ENCODE peak calls at places on chromosomes 7 and 10, in six cellular contexts. One of them, this sample, is unnamed.

GRCh38 chr10:101308051-101308450 is 45.9 kb upstream of the BTRC start:
- DNase-seq in HepG2: no peak
- DNase-seq in K562: no peak
- DNase-seq in GM12891: no peak
- DNase-seq in GM12878: no peak
- DNase-seq in H1: no peak
- DNase-seq in this sample: no peak

GRCh38 chr10:91798736-91799579 is 732 bp downstream of the TNKS2 start:
- DNase-seq in HepG2: peak
- DNase-seq in K562: peak
- DNase-seq in GM12891: peak
- DNase-seq in GM12878: no peak
- DNase-seq in H1: peak
- DNase-seq in this sample: peak

GRCh38 chr10:62788861-62789467 is 15.6 kb upstream of the ADO start:
- DNase-seq in HepG2: peak
- DNase-seq in K562: no peak
- DNase-seq in GM12891: no peak
- DNase-seq in GM12878: no peak
- DNase-seq in H1: no peak
- DNase-seq in this sample: no peak

GRCh38 chr10:71923138-71923692 is 41.0 kb upstream of the CHST3 start:
- DNase-seq in HepG2: no peak
- DNase-seq in K562: no peak
- DNase-seq in GM12891: no peak
- DNase-seq in GM12878: no peak
- DNase-seq in H1: no peak
- DNase-seq in this sample: no peak

GRCh38 chr10:101310528-101311439 is 43.2 kb upstream of the BTRC start:
- DNase-seq in HepG2: no peak
- DNase-seq in K562: no peak
- DNase-seq in GM12891: no peak
- DNase-seq in GM12878: no peak
- DNase-seq in H1: peak
- DNase-seq in this sample: no peak

GRCh38 chr7:135980665-135981180 is 3.6 kb upstream of the MTPN start:
- DNase-seq in HepG2: no peak
- DNase-seq in K562: peak
- DNase-seq in GM12891: no peak
- DNase-seq in GM12878: peak
- DNase-seq in H1: no peak
- DNase-seq in this sample: no peak

GRCh38 chr7:158649279-158649678 is 55.3 kb downstream of the NCAPG2 start:
- DNase-seq in HepG2: peak
- DNase-seq in K562: peak
- DNase-seq in GM12891: no peak
- DNase-seq in GM12878: no peak
- DNase-seq in H1: no peak
- DNase-seq in this sample: no peak

GRCh38 chr7:5872326-5872725 is 8.3 kb upstream of the OCM start:
- DNase-seq in HepG2: no peak
- DNase-seq in K562: no peak
- DNase-seq in GM12891: no peak
- DNase-seq in GM12878: no peak
- DNase-seq in H1: no peak
- DNase-seq in this sample: no peak

GRCh38 chr10:79404231-79404609 is 41.2 kb downstream of the ZCCHC24 start:
- DNase-seq in HepG2: peak
- DNase-seq in K562: peak
- DNase-seq in GM12891: no peak
- DNase-seq in GM12878: no peak
- DNase-seq in H1: no peak
- DNase-seq in this sample: no peak

GRCh38 chr7:4267326-4268039 is 414.6 kb upstream of the FOXK1 start:
- DNase-seq in HepG2: no peak
- DNase-seq in K562: no peak
- DNase-seq in GM12891: no peak
- DNase-seq in GM12878: no peak
- DNase-seq in H1: peak
- DNase-seq in this sample: no peak

GRCh38 chr10:72261323-72262018 is 12.3 kb upstream of the DDIT4 start:
- DNase-seq in HepG2: no peak
- DNase-seq in K562: peak
- DNase-seq in GM12891: peak
- DNase-seq in GM12878: peak
- DNase-seq in H1: no peak
- DNase-seq in this sample: peak

GRCh38 chr7:155972651-155973349 is 160.5 kb upstream of the SHH start:
- DNase-seq in HepG2: no peak
- DNase-seq in K562: no peak
- DNase-seq in GM12891: no peak
- DNase-seq in GM12878: no peak
- DNase-seq in H1: no peak
- DNase-seq in this sample: no peak

GRCh38 chr7:36019538-36019937 is 133.5 kb upstream of the EEPD1 start:
- DNase-seq in HepG2: no peak
- DNase-seq in K562: no peak
- DNase-seq in GM12891: no peak
- DNase-seq in GM12878: no peak
- DNase-seq in H1: no peak
- DNase-seq in this sample: no peak

GRCh38 chr7:45080958-45081669 is 7.7 kb downstream of the NACAD start:
- DNase-seq in HepG2: no peak
- DNase-seq in K562: no peak
- DNase-seq in GM12891: no peak
- DNase-seq in GM12878: no peak
- DNase-seq in H1: no peak
- DNase-seq in this sample: no peak

GRCh38 chr7:75650671-75651070 is 88.1 kb downstream of the HIP1 start:
- DNase-seq in HepG2: no peak
- DNase-seq in K562: no peak
- DNase-seq in GM12891: no peak
- DNase-seq in GM12878: no peak
- DNase-seq in H1: no peak
- DNase-seq in this sample: no peak
- TF ChIP-seq POLR2AphosphoS5 in HepG2: no peak
- TF ChIP-seq POLR2AphosphoS5 in K562: no peak
- TF ChIP-seq POLR2AphosphoS5 in GM12891: no peak
- TF ChIP-seq POLR2AphosphoS5 in GM12878: no peak
- TF ChIP-seq POLR2AphosphoS5 in H1: no peak
- TF ChIP-seq POLR2AphosphoS5 in this sample: no peak

DNA sequence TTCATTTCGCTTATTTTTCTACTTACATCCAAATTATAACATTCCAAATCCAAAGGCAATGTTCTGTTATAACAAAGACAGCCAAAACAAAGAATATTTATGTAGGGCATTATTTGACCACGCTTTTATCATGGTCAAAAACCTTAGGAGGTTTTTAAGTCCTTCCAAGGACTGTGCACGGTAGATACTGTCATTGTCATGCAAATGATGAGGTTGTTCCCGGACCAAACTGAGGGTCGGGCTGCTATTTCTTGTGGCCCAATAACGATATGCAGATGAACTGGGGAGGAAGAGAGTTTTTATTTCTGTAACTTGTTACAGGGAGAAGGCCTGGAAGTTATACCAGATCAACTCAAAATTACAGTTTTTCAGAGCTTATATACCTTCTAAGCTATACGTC is 56.6 kb upstream of the STEAP4 start:
- DNase-seq in HepG2: no peak
- DNase-seq in K562: no peak
- DNase-seq in GM12891: no peak
- DNase-seq in GM12878: no peak
- DNase-seq in H1: no peak
- DNase-seq in this sample: no peak
- TF ChIP-seq TAF1 in HepG2: no peak
- TF ChIP-seq TAF1 in K562: no peak
- TF ChIP-seq TAF1 in GM12891: no peak
- TF ChIP-seq TAF1 in GM12878: no peak
- TF ChIP-seq TAF1 in H1: no peak
- TF ChIP-seq TAF1 in this sample: no peak

DNA sequence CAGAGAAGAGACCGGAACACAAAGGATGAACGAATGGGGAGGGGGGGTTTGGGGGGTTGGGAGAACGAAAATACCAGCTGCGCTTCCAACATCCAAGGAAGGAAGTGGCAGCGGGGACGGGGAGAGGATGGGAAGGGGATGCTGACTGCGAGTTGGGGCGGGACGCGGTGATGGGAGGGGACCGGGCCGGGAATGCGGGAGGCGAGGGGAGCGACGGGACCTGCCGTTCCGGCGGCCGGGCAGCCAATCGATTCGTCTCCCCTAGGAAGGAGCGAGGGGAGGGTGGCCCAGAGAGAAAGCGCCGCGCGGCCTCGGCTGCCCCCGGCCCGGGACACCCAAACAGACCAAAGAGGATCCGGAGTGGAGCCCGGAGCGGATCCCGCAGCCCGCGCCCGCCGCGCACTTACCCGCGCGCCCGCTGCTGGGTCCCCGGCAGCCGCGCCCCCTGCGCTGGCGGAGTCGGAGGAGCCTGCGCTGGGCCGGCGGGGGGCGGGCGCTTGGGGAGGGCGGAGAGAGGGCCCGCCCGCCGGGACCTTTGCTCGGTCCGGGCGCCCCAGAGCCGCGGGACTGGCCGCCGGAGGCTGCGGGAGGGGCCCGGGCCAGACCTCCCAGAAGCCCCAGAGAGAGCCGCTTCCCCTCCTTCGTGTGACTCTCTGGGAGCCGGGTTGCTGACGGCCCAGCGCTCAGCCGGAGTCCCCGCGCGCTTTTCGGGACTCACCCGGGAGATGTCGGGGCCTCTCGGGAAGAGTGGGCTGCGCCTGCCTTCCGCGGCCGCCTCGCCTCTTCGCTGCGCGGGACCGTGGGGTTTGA is at the start of gene GSDME:
- DNase-seq in HepG2: peak
- DNase-seq in K562: peak
- DNase-seq in GM12891: peak
- DNase-seq in GM12878: no peak
- DNase-seq in H1: peak
- DNase-seq in this sample: peak
- TF ChIP-seq POLR2A in HepG2: peak
- TF ChIP-seq POLR2A in K562: no peak
- TF ChIP-seq POLR2A in GM12891: no peak
- TF ChIP-seq POLR2A in GM12878: peak
- TF ChIP-seq POLR2A in H1: no peak
- TF ChIP-seq POLR2A in this sample: peak

DNA sequence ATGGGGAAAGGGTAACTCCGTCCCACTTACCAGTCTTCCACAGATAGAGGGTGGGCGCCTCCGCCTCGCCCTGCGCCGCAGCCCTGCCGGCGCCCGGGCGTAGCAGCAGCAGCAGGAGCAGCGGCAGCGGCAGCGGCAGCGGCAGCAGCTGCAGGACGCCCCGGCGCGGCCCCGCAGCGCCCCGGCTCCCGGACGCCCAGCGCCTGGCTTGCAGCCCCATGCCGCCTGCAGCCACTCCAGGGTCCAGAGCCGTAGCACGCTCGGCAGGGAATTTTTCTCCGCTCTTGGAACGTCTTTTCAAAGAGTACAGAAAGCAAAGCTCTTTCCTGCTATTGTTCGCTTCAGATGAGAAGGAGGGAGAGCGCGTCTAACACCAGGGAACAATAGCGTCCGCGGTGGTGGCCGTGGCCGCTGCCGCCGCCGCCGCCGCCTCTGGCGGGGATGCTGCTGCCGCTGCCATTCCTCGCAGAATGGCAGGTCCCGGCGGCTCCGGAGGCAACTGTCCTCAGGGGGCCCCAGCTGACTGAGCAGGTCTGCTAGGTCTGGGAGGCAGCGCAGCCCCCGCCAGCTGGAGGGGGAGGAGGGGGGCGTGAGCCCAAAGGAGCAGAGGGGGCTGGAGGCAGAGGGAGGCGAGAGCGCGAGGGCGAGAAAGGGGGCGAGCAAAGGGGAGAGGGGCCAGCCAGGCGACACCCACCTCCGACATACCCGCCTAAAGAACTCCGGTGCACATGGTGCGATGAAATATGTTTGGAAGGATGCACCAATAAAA is at the start of gene THSD7A:
- DNase-seq in HepG2: peak
- DNase-seq in K562: no peak
- DNase-seq in GM12891: peak
- DNase-seq in GM12878: no peak
- DNase-seq in H1: peak
- DNase-seq in this sample: peak
- TF ChIP-seq POLR2AphosphoS5 in HepG2: no peak
- TF ChIP-seq POLR2AphosphoS5 in K562: no peak
- TF ChIP-seq POLR2AphosphoS5 in GM12891: no peak
- TF ChIP-seq POLR2AphosphoS5 in GM12878: no peak
- TF ChIP-seq POLR2AphosphoS5 in H1: no peak
- TF ChIP-seq POLR2AphosphoS5 in this sample: no peak